ENCODE peak calls at places on chromosomes 7 and 10, in five cellular contexts. Q is OCI-LY7; H is cardiac muscle cell; I is activated CD4-positive, alpha-beta T cell treated with anti-CD3 and anti-CD28 coated beads, Interleukin-2, amount 10 ng/mL, durations not matched to agents 7 days and 5 days; X is CD8-positive, alpha-beta memory T cell. V is an unnamed sample.
A peak's percentile ranks its signal among the peaks of the same experiment; 100 is the strongest.

GRCh38 chr7:157438121-157439025 is 101.6 kb downstream of the DNAJB6 start:
- DNase-seq in Q (no peak), H (no peak), I (no peak), X (no peak), V (no peak)

GRCh38 chr7:73668103-73668937 is 689 bp downstream of the VPS37D start:
- DNase-seq in Q (peak; percentile 33), H (peak; percentile 20), I (no peak), X (no peak), V (no peak)

GRCh38 chr10:98399784-98400183 is 15.2 kb downstream of the PYROXD2 start:
- DNase-seq in Q (no peak), H (no peak), I (no peak), X (no peak), V (no peak)

GRCh38 chr10:105149371-105149871 is 508.3 kb downstream of the SORCS3 start:
- DNase-seq in Q (no peak), H (no peak), I (no peak), X (no peak), V (no peak)

GRCh38 chr7:121621947-121622346 is 225.8 kb upstream of the FAM3C start:
- DNase-seq in Q (no peak), H (peak; percentile 64), I (no peak), X (no peak), V (no peak)

GRCh38 chr10:77563638-77564270 is 73.9 kb downstream of the KCNMA1 start:
- DNase-seq in Q (no peak), H (no peak), I (no peak), X (no peak), V (no peak)

GRCh38 chr10:29184601-29185000 is 104.3 kb upstream of the LYZL1 start:
- DNase-seq in Q (no peak), H (no peak), I (no peak), X (no peak), V (no peak)

GRCh38 chr7:101237206-101238067 is at the start of gene CLDN15:
- DNase-seq in Q (no peak), H (peak; percentile 87), I (no peak), X (no peak), V (no peak)

GRCh38 chr7:127578036-127578684 is 7.2 kb downstream of the GCC1 start:
- DNase-seq in Q (no peak), H (peak; percentile 26), I (no peak), X (no peak), V (no peak)

GRCh38 chr10:52615756-52616419 is 156.7 kb downstream of the MBL2 start:
- DNase-seq in Q (no peak), H (no peak), I (no peak), X (no peak), V (no peak)

GRCh38 chr7:157979631-157980340 is 607.8 kb downstream of the PTPRN2 start:
- DNase-seq in Q (no peak), H (no peak), I (no peak), X (no peak), V (no peak)

GRCh38 chr10:13823046-13823711 is 236.4 kb downstream of the PRPF18 start:
- DNase-seq in Q (peak; percentile 27), H (no peak), I (no peak), X (no peak), V (peak; percentile 54)

GRCh38 chr7:69994218-69994617 is 395.9 kb downstream of the AUTS2 start:
- DNase-seq in Q (no peak), H (no peak), I (no peak), X (no peak), V (no peak)

GRCh38 chr7:98703916-98704315 is 86.8 kb downstream of the NPTX2 start:
- DNase-seq in Q (peak; percentile 74), H (no peak), I (no peak), X (no peak), V (no peak)

GRCh38 chr10:106930751-106931150 is 233.8 kb downstream of the SORCS1 start:
- DNase-seq in Q (no peak), H (no peak), I (no peak), X (no peak), V (no peak)

GRCh38 chr10:11403116-11403515 is 208.3 kb downstream of the USP6NL start:
- DNase-seq in Q (peak; percentile 63), H (no peak), I (peak; percentile 84), X (peak; percentile 52), V (no peak)

GRCh38 chr10:124364674-124365073 is 54.0 kb downstream of the OAT start:
- DNase-seq in Q (no peak), H (no peak), I (no peak), X (no peak), V (no peak)

GRCh38 chr7:123580406-123581161 is 21.0 kb upstream of the ASB15 start:
- DNase-seq in Q (peak; percentile 32), H (peak; percentile 72), I (peak; percentile 24), X (no peak), V (peak; percentile 49)

GRCh38 chr7:156475666-156476065 is 164.9 kb upstream of the RNF32 start:
- DNase-seq in Q (no peak), H (no peak), I (no peak), X (no peak), V (no peak)

GRCh38 chr10:49053053-49053997 is 62.0 kb downstream of the VSTM4 start:
- DNase-seq in Q (peak; percentile 99), H (no peak), I (no peak), X (no peak), V (no peak)

GRCh38 chr7:102272917-102273748 is 13.5 kb upstream of the SH2B2 start:
- DNase-seq in Q (no peak), H (no peak), I (no peak), X (no peak), V (no peak)

GRCh38 chr7:52287698-52288097 is 747.7 kb upstream of the POM121L12 start:
- DNase-seq in Q (no peak), H (no peak), I (no peak), X (no peak), V (no peak)

GRCh38 chr10:49165940-49166803 is 22.0 kb downstream of the TMEM273 start:
- DNase-seq in Q (no peak), H (no peak), I (no peak), X (no peak), V (no peak)

GRCh38 chr10:24518981-24519597 is 204.6 kb downstream of the ARHGAP21 start:
- DNase-seq in Q (peak; percentile 3), H (peak; percentile 73), I (peak; percentile 52), X (no peak), V (no peak)

GRCh38 chr7:48182736-48183369 is 11.6 kb downstream of the ABCA13 start:
- DNase-seq in Q (no peak), H (no peak), I (no peak), X (no peak), V (no peak)

GRCh38 chr10:82267014-82267413 is 392.0 kb downstream of the NRG3 start:
- DNase-seq in Q (no peak), H (peak; percentile 3), I (no peak), X (no peak), V (no peak)

GRCh38 chr7:77903597-77903996 is 105.0 kb downstream of the PHTF2 start:
- DNase-seq in Q (peak; percentile 72), H (no peak), I (no peak), X (no peak), V (no peak)

GRCh38 chr10:130215076-130215917 is 79.1 kb downstream of the GLRX3 start:
- DNase-seq in Q (no peak), H (no peak), I (no peak), X (no peak), V (no peak)

GRCh38 chr7:48101880-48102448 is 12.9 kb downstream of the UPP1 start:
- DNase-seq in Q (no peak), H (no peak), I (peak; percentile 13), X (no peak), V (peak; percentile 15)

GRCh38 chr7:24732646-24733413 is 24.4 kb downstream of the GSDME start:
- DNase-seq in Q (no peak), H (peak; percentile 55), I (no peak), X (no peak), V (no peak)

GRCh38 chr7:140744005-140744404 is 47.5 kb downstream of the NDUFB2 start:
- DNase-seq in Q (no peak), H (no peak), I (no peak), X (no peak), V (no peak)

GRCh38 chr7:12138421-12138820 is 72.7 kb upstream of the TMEM106B start:
- DNase-seq in Q (no peak), H (no peak), I (no peak), X (no peak), V (no peak)

GRCh38 chr7:151121380-151122170 is 35.3 kb downstream of the AGAP3 start:
- DNase-seq in Q (no peak), H (no peak), I (no peak), X (no peak), V (no peak)

GRCh38 chr7:56474271-56474670 is 358.1 kb upstream of the NUPR2 start:
- DNase-seq in Q (no peak), H (no peak), I (no peak), X (no peak), V (no peak)

GRCh38 chr7:54426406-54426805 is 115.8 kb upstream of the VSTM2A start:
- DNase-seq in Q (no peak), H (no peak), I (no peak), X (no peak), V (no peak)

GRCh38 chr7:12403287-12404181 is at the start of gene VWDE:
- DNase-seq in Q (no peak), H (peak; percentile 13), I (peak; percentile 61), X (peak; percentile 3), V (peak; percentile 89)

GRCh38 chr7:65438593-65438992 is 64.9 kb downstream of the ZNF92 start:
- DNase-seq in Q (no peak), H (peak; percentile 88), I (no peak), X (no peak), V (no peak)